ENCODE peak calls at places on chromosome 2, in six cellular contexts. C, M, O, N, Q and I are unnamed samples.

GRCh38 chr2:170965446-170966225 is 36.6 kb downstream of the GORASP2 start:
- DNase-seq in C (no peak), N (no peak), Q (peak; percentile 44), O (no peak), M (no peak), I (no peak)

GRCh38 chr2:107402330-107402729 is 424.4 kb upstream of the RGPD4 start:
- DNase-seq in N (no peak), Q (no peak), O (no peak), C (no peak), M (no peak), I (no peak)

GRCh38 chr2:220674033-220674432 is 898.1 kb downstream of the EPHA4 start:
- DNase-seq in O (no peak), C (no peak), N (no peak), Q (no peak), M (no peak), I (peak; percentile 7)

GRCh38 chr2:238593236-238593635 is 166.5 kb downstream of the ASB1 start:
- DNase-seq in M (no peak), Q (no peak), O (no peak), N (no peak), C (no peak), I (no peak)

GRCh38 chr2:232674491-232674890 is 22.6 kb upstream of the GIGYF2 start:
- DNase-seq in Q (no peak), O (no peak), N (no peak), C (no peak), M (no peak), I (no peak)

GRCh38 chr2:160375802-160376469 is 117.7 kb downstream of the RBMS1 start:
- DNase-seq in O (no peak), C (no peak), Q (peak; percentile 69), M (no peak), N (no peak), I (no peak)

GRCh38 chr2:105794926-105795574 is 50.3 kb downstream of the NCK2 start:
- DNase-seq in O (no peak), Q (no peak), N (no peak), M (no peak), C (no peak), I (no peak)

GRCh38 chr2:169732075-169732474 is 1.6 kb upstream of the KLHL23 start:
- DNase-seq in Q (no peak), M (no peak), O (no peak), C (no peak), N (no peak), I (no peak)

GRCh38 chr2:191638079-191638801 is 39.7 kb upstream of the NABP1 start:
- DNase-seq in C (peak; percentile 51), M (no peak), O (no peak), N (no peak), Q (no peak), I (no peak)

GRCh38 chr2:41909584-41909983 is 138.2 kb upstream of the PKDCC start:
- DNase-seq in O (no peak), C (no peak), N (no peak), Q (no peak), M (no peak), I (no peak)

GRCh38 chr2:222830164-222830563 is 30.7 kb upstream of the ACSL3 start:
- DNase-seq in Q (no peak), C (peak; percentile 51), N (no peak), O (no peak), M (no peak), I (no peak)

GRCh38 chr2:190972213-190972612 is 41.8 kb downstream of the STAT1 start:
- DNase-seq in O (no peak), N (no peak), C (no peak), M (no peak), Q (no peak), I (no peak)

GRCh38 chr2:161725297-161725696 is 101.1 kb downstream of the SLC4A10 start:
- DNase-seq in O (no peak), C (no peak), M (no peak), Q (no peak), N (no peak), I (no peak)

GRCh38 chr2:26945991-26946750 is 24.3 kb upstream of the MAPRE3 start:
- DNase-seq in Q (no peak), M (no peak), O (no peak), C (no peak), N (no peak), I (no peak)

GRCh38 chr2:41774011-41774605 is 273.7 kb upstream of the PKDCC start:
- DNase-seq in M (no peak), O (no peak), N (no peak), C (no peak), Q (no peak), I (no peak)

GRCh38 chr2:17851731-17852585 is 26.5 kb upstream of the KCNS3 start:
- DNase-seq in C (peak; percentile 53), Q (peak; percentile 69), O (no peak), N (peak; percentile 53), M (peak; percentile 47), I (peak; percentile 56)

GRCh38 chr2:163701399-163702195 is 34.2 kb downstream of the FIGN start:
- DNase-seq in N (no peak), Q (peak; percentile 6), C (no peak), O (no peak), M (no peak), I (no peak)

GRCh38 chr2:73006969-73007710 is 64.4 kb downstream of the SFXN5 start:
- DNase-seq in O (no peak), Q (peak; percentile 33), N (no peak), M (no peak), C (no peak), I (no peak)

GRCh38 chr2:28297531-28297930 is 95.1 kb upstream of the FOSL2 start:
- DNase-seq in C (no peak), M (no peak), O (no peak), Q (no peak), N (no peak), I (no peak)

GRCh38 chr2:163553601-163554000 is 182.2 kb downstream of the FIGN start:
- DNase-seq in M (no peak), O (no peak), N (no peak), C (no peak), Q (no peak), I (no peak)

DNA sequence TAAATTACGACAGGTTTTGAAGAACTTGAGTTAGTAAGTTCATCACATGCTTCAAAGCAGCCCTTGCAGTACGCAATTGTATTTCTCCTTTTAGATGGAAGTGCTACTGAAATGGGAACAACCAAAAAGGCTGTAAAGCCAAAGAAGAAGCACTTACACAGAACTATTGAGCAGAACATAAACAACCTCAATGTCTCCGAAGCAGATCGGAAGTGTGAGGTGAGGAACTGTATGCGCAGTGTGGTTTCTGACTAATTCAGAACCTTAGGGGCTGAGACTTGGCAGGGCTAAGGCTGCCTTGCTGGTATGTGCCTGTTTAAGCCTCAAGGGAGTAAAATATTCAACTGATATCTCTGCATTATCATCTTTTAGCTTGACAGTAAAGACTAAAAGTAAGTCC is 8.4 kb downstream of the NCAPH start:
- DNase-seq in C (no peak), M (peak; percentile 39), N (no peak), O (peak; percentile 79), Q (peak; percentile 73), I (no peak)
- TF ChIP-seq POLR2A in C (no peak), M (peak; percentile 12), N (no peak), O (no peak), Q (no peak), I (no peak)

GRCh38 chr2:75456825-75457224 is 103.9 kb downstream of the EVA1A start:
- DNase-seq in Q (no peak), C (no peak), N (no peak), M (no peak), O (no peak), I (no peak)

GRCh38 chr2:75458201-75458600 is 102.5 kb downstream of the EVA1A start:
- DNase-seq in O (no peak), C (no peak), N (no peak), Q (no peak), M (no peak), I (no peak)

GRCh38 chr2:75462714-75463113 is 98.0 kb downstream of the EVA1A start:
- DNase-seq in M (no peak), Q (no peak), O (no peak), C (no peak), N (no peak), I (no peak)

GRCh38 chr2:75464348-75464946 is 96.3 kb downstream of the EVA1A start:
- DNase-seq in M (no peak), O (no peak), Q (peak; percentile 52), N (peak; percentile 18), C (no peak), I (no peak)

DNA sequence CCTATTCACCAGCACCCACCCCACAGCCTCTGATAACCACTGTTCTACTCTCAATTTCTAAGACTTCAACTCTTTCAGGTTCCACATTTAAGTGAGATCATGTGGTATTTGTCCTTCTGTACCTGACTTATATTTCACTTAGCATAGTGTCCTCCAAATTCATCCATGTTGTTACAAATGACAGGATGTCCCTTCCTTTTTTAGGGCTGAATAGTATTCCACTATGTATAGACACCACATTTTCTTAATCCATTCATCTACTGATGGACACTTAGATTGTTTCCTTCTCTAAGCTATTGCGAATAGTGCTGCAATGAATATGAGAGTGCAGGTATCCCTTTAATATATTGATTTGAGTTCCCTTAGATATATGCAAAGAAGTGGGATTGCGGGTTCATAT is 100.1 kb downstream of the EVA1A start:
- DNase-seq in N (no peak), M (no peak), Q (no peak), O (no peak), C (no peak), I (no peak)
- TF ChIP-seq POLR2A in N (no peak), M (no peak), Q (no peak), O (no peak), C (no peak), I (no peak)

DNA sequence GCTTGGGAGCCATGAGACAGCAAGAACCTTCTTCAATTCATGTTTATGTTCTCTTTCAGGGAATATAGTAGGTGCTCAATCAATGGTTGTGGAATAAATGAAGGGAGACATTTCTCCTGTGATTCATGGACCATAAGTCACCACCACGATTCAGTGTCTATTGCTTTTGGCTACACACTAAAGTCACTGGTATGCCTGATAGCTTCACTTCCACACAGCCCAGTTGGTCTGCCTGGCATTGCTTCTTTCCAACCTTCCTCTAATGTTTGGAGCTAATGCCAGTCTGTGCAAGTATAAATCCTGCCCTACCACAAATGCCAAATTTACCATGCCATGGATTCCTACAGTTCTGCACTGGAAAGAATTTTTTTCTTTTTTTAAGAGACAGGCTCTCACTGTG is 1.3 kb upstream of the CXCR1 start:
- DNase-seq in Q (peak; percentile 6), M (no peak), N (no peak), C (no peak), O (no peak), I (no peak)
- TF ChIP-seq POLR2A in Q (no peak), M (no peak), N (no peak), C (no peak), O (no peak), I (no peak)

DNA sequence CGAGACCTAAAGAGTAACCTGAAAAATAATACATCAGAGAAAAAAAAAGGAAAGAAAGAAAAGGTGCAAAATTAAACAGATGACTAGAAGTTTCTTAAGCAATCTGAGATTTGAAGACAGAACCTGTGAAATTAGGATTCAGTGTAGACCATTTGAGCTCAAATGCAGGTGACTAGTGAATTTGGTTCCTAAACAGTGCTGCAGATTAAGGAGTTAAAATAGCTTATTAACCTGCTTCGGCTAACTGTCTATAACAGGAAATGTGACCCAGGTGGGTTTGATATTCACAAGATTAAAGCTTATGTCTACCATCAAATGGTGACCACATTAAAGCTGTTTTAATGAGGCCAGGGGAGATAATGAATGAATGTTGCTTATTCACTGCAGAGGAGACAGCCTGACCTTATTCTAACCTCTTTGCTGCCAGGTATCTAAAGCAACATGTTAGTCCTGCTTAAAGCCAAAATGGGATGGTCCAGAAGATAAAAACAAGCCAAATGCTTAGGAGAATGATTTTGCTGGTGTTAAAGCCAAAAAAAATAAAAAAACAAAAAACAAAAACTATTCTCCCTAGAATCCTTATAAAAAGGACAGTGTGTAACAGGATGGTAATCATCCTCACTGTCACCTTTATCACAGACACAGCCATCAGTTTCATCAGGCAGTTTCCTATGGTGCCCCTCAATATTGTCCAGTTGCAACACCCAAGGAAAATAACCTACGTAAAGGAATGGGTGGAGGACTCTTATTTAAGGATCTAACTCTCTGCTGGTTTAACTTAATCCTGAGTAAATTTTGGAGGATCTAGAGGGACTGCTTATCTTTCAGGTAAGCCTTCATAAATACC is 769.0 kb upstream of the ZEB2 start:
- DNase-seq in O (no peak), Q (no peak), N (no peak), M (no peak), C (peak; percentile 11), I (no peak)
- TF ChIP-seq POLR2A in O (no peak), Q (no peak), N (no peak), M (no peak), C (no peak), I (no peak)